ENCODE peak calls at places on chromosomes 16 and 17, in ten cellular contexts. One of them, this sample, is unnamed. For H3K36me3, the result is how much of the 10 kb centered on the place peaks cover.

GRCh38 chr17:19720631-19721426 is 4.4 kb upstream of the SLC47A2 start:
- DNase-seq in BJ: no peak
- DNase-seq in prostate gland: no peak
- DNase-seq in cardiac muscle cell: peak
- DNase-seq in ascending aorta: no peak
- DNase-seq in testis: no peak
- DNase-seq in OCI-LY7: no peak
- DNase-seq in thoracic aorta: no peak
- DNase-seq in mammary epithelial cell: no peak
- DNase-seq in heart right ventricle: no peak
- DNase-seq in this sample: no peak

GRCh38 chr17:63927464-63928171 is 4.5 kb downstream of the CD79B start:
- DNase-seq in BJ: no peak
- DNase-seq in prostate gland: no peak
- DNase-seq in cardiac muscle cell: no peak
- DNase-seq in ascending aorta: no peak
- DNase-seq in testis: no peak
- DNase-seq in OCI-LY7: peak
- DNase-seq in thoracic aorta: no peak
- DNase-seq in mammary epithelial cell: no peak
- DNase-seq in heart right ventricle: no peak
- DNase-seq in this sample: no peak

GRCh38 chr16:89079434-89079833 is 14.2 kb upstream of the ACSF3 start:
- DNase-seq in BJ: no peak
- DNase-seq in prostate gland: no peak
- DNase-seq in cardiac muscle cell: no peak
- DNase-seq in ascending aorta: no peak
- DNase-seq in testis: no peak
- DNase-seq in OCI-LY7: no peak
- DNase-seq in thoracic aorta: no peak
- DNase-seq in mammary epithelial cell: no peak
- DNase-seq in heart right ventricle: no peak
- DNase-seq in this sample: no peak

GRCh38 chr16:85878875-85879274 is 20.1 kb upstream of the IRF8 start:
- DNase-seq in BJ: peak
- DNase-seq in prostate gland: no peak
- DNase-seq in cardiac muscle cell: no peak
- DNase-seq in ascending aorta: no peak
- DNase-seq in testis: no peak
- DNase-seq in OCI-LY7: no peak
- DNase-seq in thoracic aorta: no peak
- DNase-seq in mammary epithelial cell: peak
- DNase-seq in heart right ventricle: no peak
- DNase-seq in this sample: no peak

GRCh38 chr17:2302740-2303277 is 776 bp downstream of the SMG6 start:
- DNase-seq in BJ: no peak
- DNase-seq in prostate gland: no peak
- DNase-seq in cardiac muscle cell: peak
- DNase-seq in ascending aorta: no peak
- DNase-seq in testis: no peak
- DNase-seq in OCI-LY7: peak
- DNase-seq in thoracic aorta: no peak
- DNase-seq in mammary epithelial cell: no peak
- DNase-seq in heart right ventricle: no peak
- DNase-seq in this sample: no peak

GRCh38 chr16:14502932-14503741 is 126.9 kb downstream of the PARN start:
- DNase-seq in BJ: no peak
- DNase-seq in prostate gland: no peak
- DNase-seq in cardiac muscle cell: no peak
- DNase-seq in ascending aorta: no peak
- DNase-seq in testis: no peak
- DNase-seq in OCI-LY7: no peak
- DNase-seq in thoracic aorta: no peak
- DNase-seq in mammary epithelial cell: peak
- DNase-seq in heart right ventricle: no peak
- DNase-seq in this sample: no peak

GRCh38 chr16:14658063-14658462 is 25.3 kb downstream of the BFAR start:
- DNase-seq in BJ: no peak
- DNase-seq in prostate gland: no peak
- DNase-seq in cardiac muscle cell: no peak
- DNase-seq in ascending aorta: no peak
- DNase-seq in testis: no peak
- DNase-seq in OCI-LY7: peak
- DNase-seq in thoracic aorta: no peak
- DNase-seq in mammary epithelial cell: peak
- DNase-seq in heart right ventricle: no peak
- DNase-seq in this sample: no peak

GRCh38 chr16:2357331-2357730 is 16.8 kb upstream of the ABCA3 start:
- DNase-seq in BJ: no peak
- DNase-seq in prostate gland: no peak
- DNase-seq in cardiac muscle cell: no peak
- DNase-seq in ascending aorta: no peak
- DNase-seq in testis: no peak
- DNase-seq in OCI-LY7: no peak
- DNase-seq in thoracic aorta: no peak
- DNase-seq in mammary epithelial cell: no peak
- DNase-seq in heart right ventricle: no peak
- DNase-seq in this sample: no peak

GRCh38 chr17:40034426-40035161 is 19.4 kb downstream of the CSF3 start:
- DNase-seq in BJ: no peak
- DNase-seq in prostate gland: no peak
- DNase-seq in cardiac muscle cell: no peak
- DNase-seq in ascending aorta: no peak
- DNase-seq in testis: no peak
- DNase-seq in OCI-LY7: no peak
- DNase-seq in thoracic aorta: no peak
- DNase-seq in mammary epithelial cell: no peak
- DNase-seq in heart right ventricle: no peak
- DNase-seq in this sample: no peak

GRCh38 chr16:29662729-29663019 is 373 bp upstream of the SPN start:
- DNase-seq in BJ: no peak
- DNase-seq in prostate gland: no peak
- DNase-seq in cardiac muscle cell: no peak
- DNase-seq in ascending aorta: no peak
- DNase-seq in testis: no peak
- DNase-seq in OCI-LY7: peak
- DNase-seq in thoracic aorta: no peak
- DNase-seq in mammary epithelial cell: no peak
- DNase-seq in heart right ventricle: no peak
- DNase-seq in this sample: no peak

GRCh38 chr16:53741546-53741945 is 37.6 kb downstream of the FTO start:
- DNase-seq in BJ: no peak
- DNase-seq in prostate gland: no peak
- DNase-seq in cardiac muscle cell: no peak
- DNase-seq in ascending aorta: no peak
- DNase-seq in testis: no peak
- DNase-seq in OCI-LY7: no peak
- DNase-seq in thoracic aorta: no peak
- DNase-seq in mammary epithelial cell: peak
- DNase-seq in heart right ventricle: no peak
- DNase-seq in this sample: no peak

GRCh38 chr17:163514-164103 is 17.8 kb downstream of the DOC2B start:
- DNase-seq in BJ: no peak
- DNase-seq in prostate gland: no peak
- DNase-seq in cardiac muscle cell: no peak
- DNase-seq in ascending aorta: no peak
- DNase-seq in testis: no peak
- DNase-seq in OCI-LY7: no peak
- DNase-seq in thoracic aorta: no peak
- DNase-seq in mammary epithelial cell: peak
- DNase-seq in heart right ventricle: no peak
- DNase-seq in this sample: no peak
- TF ChIP-seq CTCF in BJ: peak
- TF ChIP-seq CTCF in prostate gland: no peak
- TF ChIP-seq CTCF in cardiac muscle cell: peak
- TF ChIP-seq CTCF in ascending aorta: no peak
- TF ChIP-seq CTCF in testis: no peak
- TF ChIP-seq CTCF in OCI-LY7: no peak
- TF ChIP-seq CTCF in thoracic aorta: no peak
- TF ChIP-seq CTCF in mammary epithelial cell: no peak
- TF ChIP-seq CTCF in heart right ventricle: no peak
- TF ChIP-seq CTCF in this sample: no peak

GRCh38 chr17:42720996-42721583 is 23.8 kb downstream of the EZH1 start:
- DNase-seq in BJ: no peak
- DNase-seq in prostate gland: peak
- DNase-seq in cardiac muscle cell: peak
- DNase-seq in ascending aorta: no peak
- DNase-seq in testis: no peak
- DNase-seq in OCI-LY7: peak
- DNase-seq in thoracic aorta: no peak
- DNase-seq in mammary epithelial cell: peak
- DNase-seq in heart right ventricle: no peak
- DNase-seq in this sample: no peak

GRCh38 chr17:42725143-42725542 is 19.7 kb downstream of the EZH1 start:
- DNase-seq in BJ: no peak
- DNase-seq in prostate gland: no peak
- DNase-seq in cardiac muscle cell: no peak
- DNase-seq in ascending aorta: no peak
- DNase-seq in testis: no peak
- DNase-seq in OCI-LY7: no peak
- DNase-seq in thoracic aorta: no peak
- DNase-seq in mammary epithelial cell: no peak
- DNase-seq in heart right ventricle: no peak
- DNase-seq in this sample: no peak

DNA sequence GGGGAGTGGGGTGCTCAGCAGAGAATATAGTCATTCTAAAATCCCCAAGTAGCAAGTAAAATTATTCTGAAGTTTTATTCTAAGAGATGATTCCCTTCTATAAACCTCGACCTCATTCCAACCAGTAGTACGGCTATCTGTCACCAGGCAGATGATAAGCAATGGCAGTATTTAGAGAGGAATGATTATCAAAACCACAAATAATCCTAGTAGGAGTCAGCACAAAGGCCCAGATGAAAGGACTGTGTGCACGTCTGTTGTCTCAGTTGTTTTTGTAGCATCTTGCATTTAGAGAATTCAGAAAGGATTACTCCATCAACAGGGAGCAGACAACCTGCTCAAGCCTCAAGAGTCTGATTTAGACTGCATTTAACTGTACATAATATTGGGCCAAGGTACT is 21.2 kb downstream of the EZH1 start:
- DNase-seq in BJ: no peak
- DNase-seq in prostate gland: no peak
- DNase-seq in cardiac muscle cell: no peak
- DNase-seq in ascending aorta: no peak
- DNase-seq in testis: no peak
- DNase-seq in OCI-LY7: no peak
- DNase-seq in thoracic aorta: no peak
- DNase-seq in mammary epithelial cell: no peak
- DNase-seq in heart right ventricle: no peak
- DNase-seq in this sample: no peak
- H3K36me3 ChIP-seq in BJ: under half
- H3K36me3 ChIP-seq in prostate gland: under half
- H3K36me3 ChIP-seq in cardiac muscle cell: under half
- H3K36me3 ChIP-seq in ascending aorta: half or more
- H3K36me3 ChIP-seq in testis: under half
- H3K36me3 ChIP-seq in OCI-LY7: half or more
- H3K36me3 ChIP-seq in thoracic aorta: half or more
- H3K36me3 ChIP-seq in mammary epithelial cell: under half
- H3K36me3 ChIP-seq in heart right ventricle: half or more
- H3K36me3 ChIP-seq in this sample: half or more

GRCh38 chr17:81397314-81398169 is 2.3 kb downstream of the BAHCC1 start:
- DNase-seq in BJ: no peak
- DNase-seq in prostate gland: no peak
- DNase-seq in cardiac muscle cell: peak
- DNase-seq in ascending aorta: no peak
- DNase-seq in testis: no peak
- DNase-seq in OCI-LY7: no peak
- DNase-seq in thoracic aorta: no peak
- DNase-seq in mammary epithelial cell: peak
- DNase-seq in heart right ventricle: no peak
- DNase-seq in this sample: peak
- TF ChIP-seq CTCF in BJ: peak
- TF ChIP-seq CTCF in prostate gland: no peak
- TF ChIP-seq CTCF in cardiac muscle cell: peak
- TF ChIP-seq CTCF in ascending aorta: peak
- TF ChIP-seq CTCF in testis: no peak
- TF ChIP-seq CTCF in OCI-LY7: no peak
- TF ChIP-seq CTCF in thoracic aorta: peak
- TF ChIP-seq CTCF in mammary epithelial cell: no peak
- TF ChIP-seq CTCF in heart right ventricle: peak
- TF ChIP-seq CTCF in this sample: peak

DNA sequence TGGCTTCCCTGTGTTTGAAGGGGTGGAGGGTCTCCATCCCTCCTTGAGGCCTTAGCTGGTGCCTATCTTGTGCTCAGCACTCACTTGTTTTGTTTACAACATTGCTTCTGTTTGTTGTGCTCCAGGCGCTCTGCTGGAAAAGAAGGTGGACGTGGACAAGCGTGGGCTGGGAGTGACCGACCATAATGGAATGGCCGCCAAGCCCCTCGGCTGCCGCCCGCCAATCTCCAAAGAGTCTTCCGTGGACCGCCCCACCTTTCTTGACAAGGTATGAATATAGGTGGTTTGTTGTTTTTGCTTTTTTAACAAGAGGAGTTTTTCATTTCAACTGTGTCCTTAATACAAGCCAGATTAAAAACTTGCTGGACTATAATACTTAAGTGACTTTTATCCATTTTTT is 53.5 kb downstream of the TMC6 start:
- DNase-seq in BJ: no peak
- DNase-seq in prostate gland: no peak
- DNase-seq in cardiac muscle cell: no peak
- DNase-seq in ascending aorta: no peak
- DNase-seq in testis: no peak
- DNase-seq in OCI-LY7: no peak
- DNase-seq in thoracic aorta: no peak
- DNase-seq in mammary epithelial cell: no peak
- DNase-seq in heart right ventricle: no peak
- DNase-seq in this sample: no peak
- H3K36me3 ChIP-seq in BJ: under half
- H3K36me3 ChIP-seq in prostate gland: under half
- H3K36me3 ChIP-seq in cardiac muscle cell: half or more
- H3K36me3 ChIP-seq in ascending aorta: half or more
- H3K36me3 ChIP-seq in testis: under half
- H3K36me3 ChIP-seq in OCI-LY7: under half
- H3K36me3 ChIP-seq in thoracic aorta: half or more
- H3K36me3 ChIP-seq in mammary epithelial cell: under half
- H3K36me3 ChIP-seq in heart right ventricle: half or more
- H3K36me3 ChIP-seq in this sample: under half

DNA sequence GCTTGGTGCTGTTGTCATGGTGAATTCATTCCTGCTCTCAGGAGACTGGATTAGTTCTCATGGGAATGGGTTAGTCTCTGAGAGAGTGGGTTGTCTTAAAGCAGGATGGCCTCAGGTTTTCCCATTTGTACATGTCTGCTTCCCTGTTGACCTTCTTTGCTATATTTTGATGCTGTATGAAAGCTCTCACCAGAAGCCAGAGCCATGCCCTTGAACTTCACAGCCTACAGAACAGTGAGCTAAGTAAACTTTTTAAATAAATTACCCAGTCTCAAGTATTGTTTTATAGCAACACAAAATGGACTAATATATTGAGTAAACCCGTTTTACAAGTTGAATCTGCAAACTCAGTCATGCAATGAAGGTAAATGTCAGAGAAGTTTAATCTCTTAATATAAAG is 66.8 kb downstream of the CDRT15 start:
- DNase-seq in BJ: no peak
- DNase-seq in prostate gland: no peak
- DNase-seq in cardiac muscle cell: no peak
- DNase-seq in ascending aorta: no peak
- DNase-seq in testis: no peak
- DNase-seq in OCI-LY7: no peak
- DNase-seq in thoracic aorta: no peak
- DNase-seq in mammary epithelial cell: no peak
- DNase-seq in heart right ventricle: no peak
- DNase-seq in this sample: no peak
- TF ChIP-seq CTCF in BJ: no peak
- TF ChIP-seq CTCF in prostate gland: no peak
- TF ChIP-seq CTCF in cardiac muscle cell: no peak
- TF ChIP-seq CTCF in ascending aorta: no peak
- TF ChIP-seq CTCF in testis: no peak
- TF ChIP-seq CTCF in OCI-LY7: no peak
- TF ChIP-seq CTCF in thoracic aorta: no peak
- TF ChIP-seq CTCF in mammary epithelial cell: no peak
- TF ChIP-seq CTCF in heart right ventricle: no peak
- TF ChIP-seq CTCF in this sample: no peak

This sample was measured in Peyer's patch.